ENCODE peak calls at places on chromosomes 11 and 22, in four cellular contexts. Z, Q, B and F are unnamed samples.

GRCh38 chr11:1223346-1224108 is 661 bp downstream of the MUC5B start:
- DNase-seq in Z (no peak), Q (no peak), B (no peak), F (no peak)

GRCh38 chr11:70865356-70865755 is 387.0 kb downstream of the SHANK2 start:
- DNase-seq in Z (no peak), Q (no peak), B (no peak), F (no peak)

GRCh38 chr22:44005524-44005923 is 18.6 kb upstream of the PARVB start:
- DNase-seq in Z (no peak), Q (no peak), B (no peak), F (no peak)

GRCh38 chr11:44574620-44575287 is 9.3 kb downstream of the CD82 start:
- DNase-seq in Z (peak; percentile 88), Q (no peak), B (peak; percentile 93), F (peak; percentile 83)

GRCh38 chr11:72326151-72326842 is 82.3 kb upstream of the PHOX2A start:
- DNase-seq in Z (peak; percentile 39), Q (peak; percentile 65), B (no peak), F (no peak)

GRCh38 chr22:48949375-48950149 is 878.1 kb downstream of the BRD1 start:
- DNase-seq in Z (no peak), Q (no peak), B (no peak), F (no peak)

GRCh38 chr22:29385748-29386147 is 2.6 kb downstream of the AP1B1 start:
- DNase-seq in Z (no peak), Q (no peak), B (no peak), F (no peak)

GRCh38 chr11:65185869-65186341 is 4.2 kb downstream of the CAPN1 start:
- DNase-seq in Z (no peak), Q (no peak), B (no peak), F (peak; percentile 9)

GRCh38 chr11:126526471-126526870 is 171.0 kb downstream of the ST3GAL4 start:
- DNase-seq in Z (no peak), Q (no peak), B (no peak), F (no peak)

GRCh38 chr11:15800121-15800800 is 556.1 kb downstream of the SOX6 start:
- DNase-seq in Z (peak; percentile 94), Q (no peak), B (no peak), F (peak; percentile 29)

GRCh38 chr11:107043242-107043991 is 25.1 kb upstream of the GUCY1A2 start:
- DNase-seq in Z (peak; percentile 98), Q (peak; percentile 65), B (peak; percentile 98), F (peak; percentile 55)

GRCh38 chr22:38126928-38127668 is 16.6 kb upstream of the BAIAP2L2 start:
- DNase-seq in Z (no peak), Q (no peak), B (no peak), F (no peak)

GRCh38 chr11:73306069-73306468 is 2.0 kb upstream of the ARHGEF17 start:
- DNase-seq in Z (no peak), Q (peak; percentile 25), B (no peak), F (peak; percentile 27)

GRCh38 chr11:101030015-101030414 is 99.6 kb downstream of the PGR start:
- DNase-seq in Z (peak; percentile 22), Q (no peak), B (no peak), F (no peak)